ENCODE peak calls at places on chromosomes 4 and X, in six cellular contexts. F is adipocyte, O is KG1, Z is hepatocyte, K is non-pigmented ciliary epithelial cell, X is substantia nigra. T is an unnamed sample.

GRCh38 chr4:73434311-73434710 is 1.7 kb upstream of the AFP start:
- DNase-seq in F (peak; percentile 50), O (no peak), Z (no peak), K (no peak), X (no peak), T (peak; percentile 56)

GRCh38 chr4:66178901-66179300 is 508.6 kb upstream of the EPHA5 start:
- DNase-seq in F (peak; percentile 72), O (no peak), Z (no peak), K (peak; percentile 37), X (no peak), T (no peak)

GRCh38 chr4:180967936-180968335 is 1275.3 kb upstream of the TENM3 start:
- DNase-seq in F (no peak), O (no peak), Z (no peak), K (no peak), X (no peak), T (no peak)

GRCh38 chr4:28799696-28800095 is 1920.5 kb upstream of the PCDH7 start:
- DNase-seq in F (no peak), O (no peak), Z (no peak), K (no peak), X (no peak), T (no peak)

GRCh38 chr4:150119492-150119891 is 41.2 kb downstream of the DCLK2 start:
- DNase-seq in F (peak; percentile 67), O (no peak), Z (peak; percentile 14), K (no peak), X (no peak), T (peak; percentile 52)

GRCh38 chrX:18291006-18291545 is 63.4 kb downstream of the SCML2 start:
- DNase-seq in F (peak; percentile 8), O (no peak), Z (no peak), K (no peak), X (no peak), T (no peak)

GRCh38 chr4:77332696-77333270 is 175.8 kb downstream of the CCNG2 start:
- DNase-seq in F (no peak), O (no peak), Z (peak; percentile 48), K (no peak), X (no peak), T (no peak)

GRCh38 chr4:165472943-165473676 is 94.3 kb downstream of the CPE start:
- DNase-seq in F (no peak), O (no peak), Z (no peak), K (no peak), X (no peak), T (no peak)

GRCh38 chr4:153115322-153116100 is 88.7 kb upstream of the TRIM2 start:
- DNase-seq in F (peak; percentile 60), O (no peak), Z (peak; percentile 47), K (peak; percentile 64), X (no peak), T (peak; percentile 58)

GRCh38 chr4:128775916-128776315 is 33.6 kb upstream of the JADE1 start:
- DNase-seq in F (no peak), O (no peak), Z (no peak), K (no peak), X (no peak), T (peak; percentile 23)

GRCh38 chrX:41184312-41184711 is 99.1 kb downstream of the USP9X start:
- DNase-seq in F (no peak), O (no peak), Z (no peak), K (no peak), X (no peak), T (no peak)

GRCh38 chr4:3819210-3819919 is 53.2 kb downstream of the ADRA2C start:
- DNase-seq in F (no peak), O (no peak), Z (peak; percentile 31), K (no peak), X (no peak), T (no peak)

GRCh38 chr4:83340692-83341343 is 6.2 kb upstream of the HPSE start:
- DNase-seq in F (no peak), O (no peak), Z (no peak), K (no peak), X (no peak), T (no peak)

GRCh38 chr4:23332266-23332665 is 557.6 kb downstream of the PPARGC1A start:
- DNase-seq in F (no peak), O (no peak), Z (no peak), K (peak; percentile 8), X (no peak), T (no peak)

GRCh38 chr4:1369484-1370079 is 22.6 kb downstream of the UVSSA start:
- DNase-seq in F (no peak), O (no peak), Z (no peak), K (no peak), X (no peak), T (no peak)

GRCh38 chr4:15934259-15934658 is 4.3 kb downstream of the FGFBP1 start:
- DNase-seq in F (no peak), O (no peak), Z (no peak), K (no peak), X (no peak), T (no peak)

GRCh38 chr4:95694411-95694810 is 145.5 kb upstream of the PDHA2 start:
- DNase-seq in F (no peak), O (no peak), Z (no peak), K (no peak), X (no peak), T (no peak)

GRCh38 chr4:53281438-53281837 is 84.4 kb downstream of the SCFD2 start:
- DNase-seq in F (peak; percentile 33), O (no peak), Z (no peak), K (no peak), X (no peak), T (no peak)

GRCh38 chr4:20760053-20760452 is 59.8 kb downstream of the PACRGL start:
- DNase-seq in F (no peak), O (no peak), Z (peak; percentile 26), K (no peak), X (no peak), T (no peak)

GRCh38 chr4:8644966-8645752 is 52.6 kb downstream of the CPZ start:
- DNase-seq in F (no peak), O (no peak), Z (no peak), K (no peak), X (no peak), T (no peak)

GRCh38 chr4:72690782-72691181 is 121.8 kb upstream of the ADAMTS3 start:
- DNase-seq in F (no peak), O (no peak), Z (no peak), K (no peak), X (no peak), T (no peak)

GRCh38 chrX:20244936-20245335 is 21.8 kb downstream of the RPS6KA3 start:
- DNase-seq in F (peak; percentile 42), O (no peak), Z (no peak), K (no peak), X (no peak), T (no peak)

GRCh38 chrX:79592259-79592658 is 225.1 kb upstream of the ITM2A start:
- DNase-seq in F (no peak), O (no peak), Z (no peak), K (no peak), X (no peak), T (no peak)

GRCh38 chr4:70996014-70996353 is 2.5 kb downstream of the DCK start:
- DNase-seq in F (no peak), O (no peak), Z (no peak), K (no peak), X (no peak), T (no peak)

GRCh38 chrX:79601336-79602131 is 234.4 kb upstream of the ITM2A start:
- DNase-seq in F (no peak), O (no peak), Z (peak; percentile 13), K (no peak), X (no peak), T (no peak)

GRCh38 chrX:44784241-44784640 is 59.6 kb upstream of the DUSP21 start:
- DNase-seq in F (no peak), O (no peak), Z (no peak), K (no peak), X (no peak), T (no peak)

GRCh38 chr4:40908297-40908696 is 158.5 kb downstream of the NSUN7 start:
- DNase-seq in F (no peak), O (no peak), Z (peak; percentile 24), K (no peak), X (peak; percentile 15), T (peak; percentile 18)

GRCh38 chrX:13115457-13115856 is 71.0 kb upstream of the FAM9C start:
- DNase-seq in F (no peak), O (no peak), Z (peak; percentile 35), K (no peak), X (no peak), T (no peak)

GRCh38 chr4:67030636-67031035 is 514.7 kb downstream of the CENPC start:
- DNase-seq in F (peak; percentile 43), O (no peak), Z (no peak), K (no peak), X (no peak), T (no peak)

GRCh38 chrX:14506866-14507265 is 22.5 kb upstream of the GLRA2 start:
- DNase-seq in F (no peak), O (no peak), Z (no peak), K (no peak), X (no peak), T (no peak)

GRCh38 chrX:96564595-96564994 is 120.0 kb upstream of the DIAPH2 start:
- DNase-seq in F (peak; percentile 15), O (no peak), Z (no peak), K (no peak), X (no peak), T (no peak)

GRCh38 chrX:72305286-72306084 is at the start of gene CITED1:
- DNase-seq in F (peak; percentile 27), O (no peak), Z (no peak), K (no peak), X (no peak), T (peak; percentile 9)

GRCh38 chrX:38806875-38807601 is 5.8 kb downstream of the MID1IP1 start:
- DNase-seq in F (no peak), O (no peak), Z (peak; percentile 28), K (no peak), X (no peak), T (no peak)

GRCh38 chr4:93983133-93983532 is 154.6 kb downstream of the ATOH1 start:
- DNase-seq in F (no peak), O (no peak), Z (no peak), K (no peak), X (no peak), T (no peak)

T was measured in trophoblast cell.